ENCODE peak calls at places on chromosomes 1 and 21, in five cellular contexts. S is KG1; U is stimulated activated CD4-positive, alpha-beta T cell treated with anti-CD3 and anti-CD28 coated beads, Interleukin-4, amount 100 ng/mL, for 4 hours; W is NCI-H345; X is bronchial epithelial cell. K is an unnamed sample.

GRCh38 chr1:70745199-70745598 is 302.4 kb downstream of the PTGER3 start:
- DNase-seq in S (no peak), U (no peak), W (no peak), X (peak), K (no peak)

GRCh38 chr1:20654104-20654690 is 7.0 kb downstream of the DDOST start:
- DNase-seq in S (no peak), U (no peak), W (no peak), X (no peak), K (no peak)

GRCh38 chr21:32800056-32800455 is 28.5 kb upstream of the PAXBP1 start:
- DNase-seq in S (no peak), U (no peak), W (no peak), X (no peak), K (no peak)

GRCh38 chr1:231590453-231591198 is 36.0 kb upstream of the DISC1 start:
- DNase-seq in S (peak), U (peak), W (no peak), X (peak), K (no peak)

GRCh38 chr1:54153548-54154439 is 994 bp upstream of the CDCP2 start:
- DNase-seq in S (peak), U (no peak), W (peak), X (peak), K (no peak)

GRCh38 chr1:178262101-178262500 is 168.2 kb downstream of the RASAL2 start:
- DNase-seq in S (no peak), U (no peak), W (no peak), X (peak), K (no peak)

GRCh38 chr1:109350650-109351049 is 43.8 kb upstream of the MYBPHL start:
- DNase-seq in S (no peak), U (no peak), W (no peak), X (no peak), K (no peak)

GRCh38 chr1:100396651-100397050 is 44.3 kb downstream of the CDC14A start:
- DNase-seq in S (no peak), U (no peak), W (no peak), X (no peak), K (no peak)

GRCh38 chr1:220876511-220877347 is 2.5 kb upstream of the HLX start:
- DNase-seq in S (peak), U (no peak), W (no peak), X (no peak), K (no peak)

GRCh38 chr1:209616366-209617046 is 33.0 kb downstream of the CAMK1G start:
- DNase-seq in S (no peak), U (no peak), W (no peak), X (no peak), K (no peak)

GRCh38 chr1:212401838-212402582 is 12.7 kb downstream of the PACC1 start:
- DNase-seq in S (no peak), U (no peak), W (no peak), X (peak), K (no peak)

GRCh38 chr1:181504294-181505115 is 21.2 kb downstream of the CACNA1E start:
- DNase-seq in S (peak), U (no peak), W (peak), X (no peak), K (peak)

GRCh38 chr1:68051475-68051874 is 1.0 kb upstream of the DIRAS3 start:
- DNase-seq in S (no peak), U (no peak), W (no peak), X (peak), K (no peak)

GRCh38 chr1:18949689-18950414 is 6.6 kb downstream of the IFFO2 start:
- DNase-seq in S (peak), U (no peak), W (no peak), X (no peak), K (no peak)

GRCh38 chr21:41927727-41928409 is 25.9 kb downstream of the C2CD2 start:
- DNase-seq in S (peak), U (no peak), W (no peak), X (no peak), K (peak)

GRCh38 chr21:32867587-32867986 is 96.0 kb upstream of the PAXBP1 start:
- DNase-seq in S (no peak), U (no peak), W (no peak), X (peak), K (no peak)

GRCh38 chr1:225746361-225747179 is 31.1 kb upstream of the SRP9 start:
- DNase-seq in S (no peak), U (no peak), W (peak), X (peak), K (no peak)

GRCh38 chr1:35500439-35500838 is 56.8 kb downstream of the KIAA0319L start:
- DNase-seq in S (no peak), U (no peak), W (no peak), X (no peak), K (no peak)

GRCh38 chr1:233677690-233678354 is 63.9 kb downstream of the KCNK1 start:
- DNase-seq in S (no peak), U (no peak), W (no peak), X (no peak), K (no peak)

GRCh38 chr1:226806988-226807387 is 63.4 kb upstream of the PSEN2 start:
- DNase-seq in S (no peak), U (no peak), W (no peak), X (peak), K (no peak)

GRCh38 chr1:205071801-205072200 is 12.5 kb downstream of the TMEM81 start:
- DNase-seq in S (no peak), U (no peak), W (no peak), X (no peak), K (no peak)

GRCh38 chr1:6275826-6276764 is 15.2 kb upstream of the GPR153 start:
- DNase-seq in S (no peak), U (no peak), W (no peak), X (no peak), K (no peak)

GRCh38 chr1:30853350-30853749 is 55.2 kb downstream of the SDC3 start:
- DNase-seq in S (no peak), U (no peak), W (no peak), X (no peak), K (no peak)

GRCh38 chr1:210272666-210273065 is 40.1 kb downstream of the SERTAD4 start:
- DNase-seq in S (no peak), U (no peak), W (no peak), X (no peak), K (no peak)

GRCh38 chr1:40421348-40421693 is 29.0 kb upstream of the ZFP69B start:
- DNase-seq in S (no peak), U (no peak), W (no peak), X (no peak), K (no peak)

GRCh38 chr1:111727056-111727455 is 12.1 kb downstream of the INKA2 start:
- DNase-seq in S (no peak), U (no peak), W (no peak), X (no peak), K (no peak)

GRCh38 chr1:54516249-54516920 is 31.6 kb upstream of the ACOT11 start:
- DNase-seq in S (no peak), U (no peak), W (no peak), X (peak), K (no peak)

GRCh38 chr21:36994501-36995189 is 11.9 kb upstream of the RIPPLY3 start:
- DNase-seq in S (no peak), U (peak), W (no peak), X (peak), K (no peak)

GRCh38 chr1:42926870-42927242 is 31.8 kb downstream of the SLC2A1 start:
- DNase-seq in S (no peak), U (no peak), W (no peak), X (no peak), K (no peak)

GRCh38 chr21:26098758-26099157 is 71.8 kb downstream of the APP start:
- DNase-seq in S (no peak), U (no peak), W (no peak), X (peak), K (no peak)

GRCh38 chr1:208174736-208175507 is 69.3 kb downstream of the PLXNA2 start:
- DNase-seq in S (no peak), U (no peak), W (no peak), X (no peak), K (no peak)

GRCh38 chr1:10818262-10819197 is 22.1 kb upstream of the CASZ1 start:
- DNase-seq in S (no peak), U (no peak), W (peak), X (no peak), K (no peak)

GRCh38 chr1:32878183-32878582 is 7.5 kb upstream of the FNDC5 start:
- DNase-seq in S (no peak), U (no peak), W (peak), X (peak), K (no peak)

GRCh38 chr1:113830039-113830438 is 17.8 kb upstream of the RSBN1 start:
- DNase-seq in S (no peak), U (no peak), W (no peak), X (no peak), K (no peak)

GRCh38 chr1:97202481-97202880 is 480.9 kb downstream of the PTBP2 start:
- DNase-seq in S (no peak), U (no peak), W (no peak), X (no peak), K (no peak)

GRCh38 chr1:62515055-62515454 is 78.2 kb downstream of the USP1 start:
- DNase-seq in S (no peak), U (no peak), W (no peak), X (peak), K (no peak)

GRCh38 chr21:38806942-38807284 is 1.2 kb downstream of the ETS2 start:
- DNase-seq in S (peak), U (no peak), W (peak), X (no peak), K (no peak)

GRCh38 chr1:167820684-167821355 is 93.1 kb downstream of the ADCY10 start:
- DNase-seq in S (no peak), U (no peak), W (no peak), X (peak), K (no peak)

GRCh38 chr1:208445710-208446702 is 201.8 kb upstream of the PLXNA2 start:
- DNase-seq in S (no peak), U (no peak), W (no peak), X (peak), K (peak)

K was measured in CMK.